ENCODE peak calls at places on chromosome 14, in eight cellular contexts. R is RWPE2; X is HepG2; H is tibial artery; J is fibroblast of the aortic adventitia; A is omental fat pad; W is CD8-positive, alpha-beta T cell; V is stomach. G is an unnamed sample.

GRCh38 chr14:38662781-38663180 is 406.9 kb upstream of the CLEC14A start:
- DNase-seq in H (no peak), J (no peak), V (no peak), R (no peak), X (no peak), A (no peak), W (no peak), G (no peak)

GRCh38 chr14:24401810-24402702 is 3.3 kb downstream of the NYNRIN start:
- DNase-seq in V (no peak), A (no peak), J (no peak), X (no peak), H (no peak), R (no peak), W (no peak), G (no peak)

GRCh38 chr14:105430535-105430934 is 10.9 kb downstream of the MTA1 start:
- DNase-seq in R (peak), W (no peak), X (no peak), H (no peak), A (no peak), J (peak), V (no peak), G (no peak)

GRCh38 chr14:31263485-31264133 is 56.0 kb upstream of the HECTD1 start:
- DNase-seq in J (peak), R (peak), A (peak), X (peak), H (peak), V (peak), W (no peak), G (no peak)

GRCh38 chr14:31834616-31835015 is 242.5 kb upstream of the ARHGAP5 start:
- DNase-seq in X (peak), V (no peak), J (peak), A (no peak), W (no peak), R (no peak), H (no peak), G (no peak)

GRCh38 chr14:104749111-104749649 is 3.8 kb upstream of the SIVA1 start:
- DNase-seq in V (no peak), R (no peak), A (no peak), X (peak), J (peak), W (no peak), H (peak), G (no peak)

GRCh38 chr14:103882503-103883262 is 35.3 kb upstream of the PPP1R13B start:
- DNase-seq in A (no peak), R (no peak), J (peak), W (no peak), V (no peak), H (no peak), X (no peak), G (peak)

GRCh38 chr14:75628816-75629215 is 31.9 kb downstream of the ERG28 start:
- DNase-seq in H (no peak), R (no peak), W (no peak), A (no peak), V (no peak), X (no peak), J (no peak), G (no peak)

GRCh38 chr14:34797747-34798583 is 77.2 kb downstream of the BAZ1A start:
- DNase-seq in H (no peak), X (peak), W (no peak), J (no peak), V (no peak), A (no peak), R (no peak), G (no peak)

GRCh38 chr14:24298892-24299254 is 707 bp downstream of the DHRS1 start:
- DNase-seq in A (no peak), V (no peak), J (peak), W (no peak), R (peak), X (peak), H (no peak), G (no peak)

GRCh38 chr14:64951724-64952123 is 9.2 kb upstream of the GPX2 start:
- DNase-seq in X (no peak), J (no peak), R (no peak), V (no peak), H (peak), W (no peak), A (no peak), G (no peak)

GRCh38 chr14:29717906-29718305 is 209.7 kb downstream of the PRKD1 start:
- DNase-seq in X (no peak), A (no peak), R (no peak), W (no peak), J (peak), H (no peak), V (no peak), G (no peak)

DNA sequence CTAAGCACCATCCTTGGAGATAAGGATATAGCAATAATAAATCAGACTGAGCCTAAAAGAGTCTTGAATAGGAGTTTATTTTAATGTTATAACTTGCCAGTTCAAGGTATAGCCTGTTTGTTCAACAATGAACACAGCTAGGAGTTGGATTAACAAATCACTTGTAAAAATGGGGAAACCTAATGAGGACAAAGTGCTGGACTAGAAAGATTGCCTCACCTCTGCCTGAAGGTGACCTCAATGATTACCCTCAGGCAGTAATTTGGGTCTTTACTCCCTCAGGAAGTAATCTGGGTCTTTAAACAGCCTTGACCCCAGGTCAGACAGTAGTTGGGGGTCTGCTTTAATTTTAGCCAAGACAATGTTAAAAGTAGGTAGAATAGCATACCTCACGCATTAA is 35.5 kb upstream of the CDKL1 start:
- DNase-seq in H (no peak), W (no peak), X (no peak), A (no peak), V (no peak), R (no peak), J (no peak), G (no peak)
- TF ChIP-seq CTCF in H (no peak), W (no peak), X (no peak), A (no peak), V (no peak), R (no peak), J (no peak), G (no peak)

DNA sequence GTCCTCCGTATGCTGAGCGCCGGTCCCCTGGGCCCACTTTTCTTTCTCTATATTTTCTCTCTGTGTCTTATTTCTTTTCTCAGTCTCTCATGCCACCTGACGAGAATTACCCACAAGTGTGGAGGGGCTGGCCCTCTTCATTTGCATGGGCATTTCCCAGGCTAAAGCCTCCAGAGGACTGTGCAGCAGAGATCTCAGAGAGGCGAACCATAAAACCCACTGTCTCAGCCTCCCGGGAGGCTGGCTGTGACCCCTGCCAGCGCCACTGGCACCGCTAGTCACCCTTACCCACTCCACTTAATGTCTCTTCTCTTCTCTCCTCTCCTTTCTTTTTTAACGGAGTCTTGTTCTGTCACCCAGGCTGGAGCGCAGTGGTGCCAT is 7.1 kb upstream of the SERPINA9 start:
- DNase-seq in W (no peak), H (no peak), R (no peak), V (no peak), X (no peak), J (no peak), A (no peak), G (no peak)
- TF ChIP-seq CTCF in W (no peak), H (no peak), R (no peak), V (no peak), X (no peak), J (no peak), A (no peak), G (no peak)

DNA sequence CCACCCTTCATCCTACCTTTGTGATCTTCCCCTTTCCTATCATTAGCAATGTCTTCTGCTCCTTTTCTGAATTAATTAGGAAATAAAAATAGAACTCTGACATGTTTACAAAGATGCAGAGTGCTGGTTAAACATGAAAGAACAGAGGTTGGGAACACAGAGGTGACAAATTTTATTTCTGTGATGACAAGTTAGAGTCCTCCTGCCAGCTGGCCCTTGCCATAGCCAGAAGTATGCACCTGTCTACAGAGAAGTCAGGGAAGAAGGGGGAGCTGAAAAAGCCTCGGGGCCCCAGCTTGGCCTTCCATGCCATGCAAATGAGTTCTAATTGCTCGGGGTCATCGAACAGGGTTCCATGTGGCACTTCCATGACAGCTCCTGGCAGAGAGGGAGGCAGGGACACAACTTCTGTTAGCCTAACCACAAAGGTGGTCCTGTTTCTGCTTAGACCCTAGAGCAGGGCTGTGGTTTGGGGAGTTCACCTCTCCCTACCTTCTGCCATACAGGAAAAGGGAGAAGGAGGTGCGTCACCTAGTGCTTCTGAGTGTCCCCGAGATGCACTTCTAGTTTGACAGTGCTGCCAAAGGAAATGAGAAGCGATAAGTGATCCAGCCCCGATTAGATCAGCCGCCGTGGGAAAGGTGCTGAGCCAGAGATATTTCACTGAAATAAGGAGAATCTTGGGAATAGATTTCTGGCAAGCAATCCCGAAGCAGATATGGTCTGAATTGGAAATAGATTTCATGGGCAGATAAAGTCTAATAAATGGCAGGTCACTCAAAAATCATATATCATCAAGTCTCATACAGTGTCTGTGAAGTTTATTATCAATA is 155.7 kb upstream of the FOXN3 start:
- DNase-seq in V (no peak), A (no peak), H (no peak), X (no peak), W (no peak), J (no peak), R (no peak), G (no peak)
- TF ChIP-seq CTCF in V (no peak), A (no peak), H (no peak), X (no peak), W (no peak), J (no peak), R (no peak), G (no peak)

GRCh38 chr14:79363291-79363690 is 848.0 kb downstream of the DIO2 start:
- DNase-seq in J (no peak), H (no peak), A (no peak), R (no peak), X (no peak), W (no peak), V (no peak), G (no peak)
- TF ChIP-seq CTCF in J (no peak), H (no peak), A (no peak), R (no peak), X (no peak), W (no peak), V (no peak), G (no peak)

DNA sequence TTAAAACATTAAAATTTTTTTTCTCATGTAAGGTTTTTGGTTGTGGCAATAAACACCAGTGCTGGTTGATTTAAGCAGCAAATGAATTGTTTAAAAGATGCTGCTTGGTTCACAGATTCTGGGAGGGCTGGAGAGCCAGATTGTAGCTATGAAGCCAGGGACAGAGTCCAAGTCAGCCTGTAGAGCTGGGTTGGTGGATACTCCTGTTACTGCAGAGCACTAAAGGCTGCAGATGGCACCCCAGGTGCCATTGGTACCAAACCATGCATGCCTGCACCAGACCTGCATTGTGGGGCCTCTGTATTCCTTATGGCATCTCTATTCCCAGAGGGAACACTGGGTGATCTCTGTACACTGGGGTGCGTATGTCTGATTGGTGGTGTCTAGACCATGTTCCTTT is 113.3 kb downstream of the SNAPC1 start:
- DNase-seq in R (no peak), A (no peak), X (no peak), W (no peak), H (no peak), J (no peak), V (no peak), G (no peak)
- TF ChIP-seq CTCF in R (no peak), A (no peak), X (no peak), W (no peak), H (no peak), J (no peak), V (no peak), G (no peak)

GRCh38 chr14:43795600-43796228 is 711.4 kb downstream of the FSCB start:
- DNase-seq in X (peak), A (no peak), H (no peak), J (peak), V (no peak), R (no peak), W (no peak), G (no peak)
- TF ChIP-seq CTCF in X (peak), A (no peak), H (no peak), J (peak), V (no peak), R (peak), W (no peak), G (peak)

DNA sequence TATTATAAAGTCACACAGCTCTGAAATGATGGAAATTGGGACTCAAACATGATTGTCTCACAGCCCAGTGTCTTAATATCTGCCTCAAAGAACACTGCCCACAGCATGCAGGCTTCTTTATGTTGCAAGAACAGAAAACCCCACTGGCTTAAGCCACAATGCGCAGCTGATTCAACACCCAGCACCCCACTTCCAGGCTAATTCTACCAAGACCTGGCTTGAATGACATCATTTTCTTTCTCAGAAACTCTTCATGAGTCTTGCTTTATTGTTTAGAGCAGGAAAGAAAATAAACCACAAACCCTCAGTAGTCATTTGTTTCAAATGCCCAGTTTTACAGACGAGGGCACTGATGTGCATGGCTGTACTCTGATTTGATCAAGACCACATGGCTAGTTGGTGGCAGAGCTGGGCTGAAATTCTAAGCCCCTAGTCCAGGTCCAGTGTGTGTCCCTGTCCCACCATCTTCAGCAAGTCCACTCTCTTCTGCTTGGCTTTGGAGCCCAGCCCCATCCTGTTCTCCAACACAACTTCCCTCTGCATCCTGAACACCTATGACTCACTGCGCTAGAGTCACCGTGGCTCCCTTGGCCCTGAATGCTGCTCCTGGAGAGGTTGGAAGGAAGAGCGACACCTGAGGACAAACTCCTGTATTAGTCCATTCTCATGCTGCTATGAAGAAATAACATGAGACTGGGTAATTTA is 50.3 kb upstream of the SRSF5 start:
- DNase-seq in W (no peak), H (no peak), V (no peak), R (peak), A (no peak), X (no peak), J (peak), G (no peak)
- TF ChIP-seq CTCF in W (no peak), H (no peak), V (no peak), R (peak), A (no peak), X (no peak), J (no peak), G (no peak)

G was measured in chondrocyte.